ENCODE peak calls at places on chromosomes 1 and 21, in nine cellular contexts. C is MM.1S; O is suprapubic skin; K is upper lobe of left lung; R is stomach; D is OCI-LY7; Y is CD8-positive, alpha-beta T cell; W is neural progenitor cell; X is CD4-positive, CD25-positive, alpha-beta regulatory T cell. L is an unnamed sample.
A peak's percentile ranks its signal among the peaks of the same experiment; 100 is the strongest.

GRCh38 chr1:182446033-182446669 is 3.8 kb upstream of the RGSL1 start:
- DNase-seq in C (peak; percentile 71), O (no peak), K (no peak), R (no peak), D (peak; percentile 67), Y (no peak), W (peak; percentile 56), X (no peak), L (no peak)

GRCh38 chr1:40384887-40385286 is 11.4 kb downstream of the SMAP2 start:
- DNase-seq in C (no peak), O (no peak), K (no peak), R (no peak), D (no peak), Y (no peak), W (no peak), X (no peak), L (no peak)

GRCh38 chr1:100322436-100323211 is 29.7 kb upstream of the CDC14A start:
- DNase-seq in C (no peak), O (no peak), K (no peak), R (no peak), D (no peak), Y (no peak), W (no peak), X (no peak), L (no peak)

GRCh38 chr1:183032122-183032921 is 9.1 kb downstream of the LAMC1 start:
- DNase-seq in C (no peak), O (no peak), K (no peak), R (no peak), D (no peak), Y (no peak), W (no peak), X (no peak), L (no peak)

GRCh38 chr1:204406621-204407020 is 5.0 kb downstream of the PPP1R15B start:
- DNase-seq in C (peak; percentile 3), O (no peak), K (no peak), R (no peak), D (no peak), Y (no peak), W (no peak), X (no peak), L (no peak)

GRCh38 chr1:226403522-226404034 is 4.3 kb downstream of the PARP1 start:
- DNase-seq in C (no peak), O (peak; percentile 27), K (no peak), R (no peak), D (peak; percentile 59), Y (no peak), W (no peak), X (no peak), L (no peak)

GRCh38 chr1:91796390-91796654 is 89.6 kb downstream of the TGFBR3 start:
- DNase-seq in C (no peak), O (no peak), K (no peak), R (no peak), D (no peak), Y (no peak), W (no peak), X (no peak), L (no peak)

GRCh38 chr1:110555807-110556470 is 37.0 kb upstream of the KCNA10 start:
- DNase-seq in C (no peak), O (no peak), K (no peak), R (no peak), D (no peak), Y (no peak), W (no peak), X (no peak), L (no peak)

GRCh38 chr1:17789926-17790325 is 34.8 kb downstream of the ACTL8 start:
- DNase-seq in C (no peak), O (no peak), K (no peak), R (no peak), D (no peak), Y (no peak), W (no peak), X (no peak), L (no peak)

GRCh38 chr1:18343646-18344045 is 137.1 kb upstream of the KLHDC7A start:
- DNase-seq in C (no peak), O (no peak), K (no peak), R (no peak), D (no peak), Y (no peak), W (no peak), X (no peak), L (no peak)

GRCh38 chr1:197618065-197618464 is 157.2 kb downstream of the DENND1B start:
- DNase-seq in C (no peak), O (no peak), K (no peak), R (no peak), D (no peak), Y (no peak), W (no peak), X (no peak), L (no peak)

GRCh38 chr1:221837886-221838285 is 96.0 kb upstream of the DUSP10 start:
- DNase-seq in C (peak; percentile 22), O (no peak), K (no peak), R (no peak), D (no peak), Y (peak; percentile 21), W (no peak), X (no peak), L (no peak)

GRCh38 chr1:95286479-95286878 is 52.5 kb downstream of the RWDD3 start:
- DNase-seq in C (no peak), O (no peak), K (no peak), R (peak; percentile 60), D (no peak), Y (no peak), W (peak; percentile 23), X (no peak), L (no peak)

GRCh38 chr1:18352640-18353245 is 128.0 kb upstream of the KLHDC7A start:
- DNase-seq in C (no peak), O (no peak), K (no peak), R (no peak), D (no peak), Y (no peak), W (no peak), X (no peak), L (no peak)

GRCh38 chr1:46767649-46768282 is 31.1 kb upstream of the CYP4B1 start:
- DNase-seq in C (no peak), O (no peak), K (peak; percentile 89), R (peak; percentile 36), D (no peak), Y (no peak), W (no peak), X (no peak), L (no peak)
- H3K9me3 ChIP-seq in C (no peaks in the 10 kb centered on the region), O (peaks cover 22% of the 10 kb centered on the region), K (peaks cover 19% of the 10 kb centered on the region), R (peaks cover 12% of the 10 kb centered on the region), D (no peaks in the 10 kb centered on the region), Y (peaks cover 10% of the 10 kb centered on the region), W (no peaks in the 10 kb centered on the region), X (peaks cover 42% of the 10 kb centered on the region), L (peaks cover 4% of the 10 kb centered on the region)

GRCh38 chr1:30101016-30101415 is 622.4 kb downstream of the MATN1 start:
- DNase-seq in C (no peak), O (no peak), K (no peak), R (no peak), D (no peak), Y (no peak), W (no peak), X (no peak), L (no peak)
- H3K9me3 ChIP-seq in C (no peaks in the 10 kb centered on the region), O (no peaks in the 10 kb centered on the region), K (no peaks in the 10 kb centered on the region), R (no peaks in the 10 kb centered on the region), D (no peaks in the 10 kb centered on the region), Y (no peaks in the 10 kb centered on the region), W (no peaks in the 10 kb centered on the region), X (no peaks in the 10 kb centered on the region), L (no peaks in the 10 kb centered on the region)

DNA sequence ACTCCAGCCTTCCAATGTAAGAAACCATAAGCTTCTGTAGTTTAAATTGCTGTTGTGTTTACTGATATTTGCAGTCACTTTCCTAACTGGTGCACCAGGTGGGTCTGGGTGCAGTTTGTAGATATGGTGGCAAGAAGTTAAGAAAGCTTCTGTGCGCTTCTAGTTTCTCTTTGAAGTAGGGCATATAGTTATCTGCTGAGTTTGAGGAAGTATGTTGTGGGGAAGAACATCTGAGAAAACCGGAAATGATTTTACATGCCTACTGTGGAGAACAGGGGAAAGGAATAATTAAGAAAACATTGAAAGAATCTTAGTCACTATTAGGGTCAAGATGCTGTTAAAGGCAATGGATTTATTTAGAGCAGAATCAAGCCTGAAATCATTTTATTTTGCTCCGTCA is 14.9 kb upstream of the SLC44A5 start:
- DNase-seq in C (no peak), O (no peak), K (no peak), R (no peak), D (no peak), Y (no peak), W (no peak), X (no peak), L (no peak)
- H3K9me3 ChIP-seq in C (no peaks in the 10 kb centered on the region), O (no peaks in the 10 kb centered on the region), K (no peaks in the 10 kb centered on the region), R (no peaks in the 10 kb centered on the region), D (no peaks in the 10 kb centered on the region), Y (no peaks in the 10 kb centered on the region), W (no peaks in the 10 kb centered on the region), X (no peaks in the 10 kb centered on the region), L (no peaks in the 10 kb centered on the region)

DNA sequence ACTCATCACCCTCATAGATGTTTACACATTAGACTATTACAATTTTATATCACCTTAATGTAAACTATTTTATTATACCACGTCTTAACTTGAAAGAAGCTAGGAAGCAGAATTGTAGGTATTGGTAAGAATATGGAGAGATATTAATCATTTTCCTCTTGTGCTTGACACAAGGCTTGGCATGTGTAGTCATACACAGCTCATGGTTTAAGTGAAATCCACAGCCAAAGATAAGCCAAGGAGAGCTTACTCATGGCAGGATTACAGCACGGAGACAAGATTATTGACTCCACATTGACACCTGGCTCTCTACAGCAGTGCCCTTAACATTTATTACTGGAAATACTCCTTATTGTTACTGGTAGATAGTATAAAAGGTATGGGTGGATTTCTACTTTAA is 68.4 kb upstream of the ADGRL4 start:
- DNase-seq in C (no peak), O (no peak), K (no peak), R (no peak), D (no peak), Y (no peak), W (no peak), X (no peak), L (no peak)
- H3K9me3 ChIP-seq in C (no peaks in the 10 kb centered on the region), O (no peaks in the 10 kb centered on the region), K (no peaks in the 10 kb centered on the region), R (no peaks in the 10 kb centered on the region), D (no peaks in the 10 kb centered on the region), Y (no peaks in the 10 kb centered on the region), W (no peaks in the 10 kb centered on the region), X (no peaks in the 10 kb centered on the region), L (no peaks in the 10 kb centered on the region)

GRCh38 chr1:152657677-152658076 is 5.5 kb upstream of the LCE2D start:
- DNase-seq in C (no peak), O (no peak), K (no peak), R (no peak), D (no peak), Y (no peak), W (no peak), X (no peak), L (no peak)
- H3K9me3 ChIP-seq in C (no peaks in the 10 kb centered on the region), O (no peaks in the 10 kb centered on the region), K (no peaks in the 10 kb centered on the region), R (no peaks in the 10 kb centered on the region), D (no peaks in the 10 kb centered on the region), Y (no peaks in the 10 kb centered on the region), W (peaks cover 23% of the 10 kb centered on the region), X (no peaks in the 10 kb centered on the region), L (no peaks in the 10 kb centered on the region)

GRCh38 chr21:23534833-23535232 is 2072.4 kb downstream of the MRPL39 start:
- DNase-seq in C (no peak), O (no peak), K (no peak), R (no peak), D (no peak), Y (no peak), W (no peak), X (no peak), L (no peak)
- H3K9me3 ChIP-seq in C (no peaks in the 10 kb centered on the region), O (no peaks in the 10 kb centered on the region), K (no peaks in the 10 kb centered on the region), R (no peaks in the 10 kb centered on the region), D (peaks cover 56% of the 10 kb centered on the region), Y (no peaks in the 10 kb centered on the region), W (peaks cover 8% of the 10 kb centered on the region), X (peaks cover 9% of the 10 kb centered on the region), L (no peaks in the 10 kb centered on the region)